ENCODE peak calls at places on chromosomes 1 and 21, in nine cellular contexts. One of them, this sample, is unnamed.

GRCh38 chr21:28229811-28230210 is 762.9 kb downstream of the LTN1 start:
- DNase-seq in dorsolateral prefrontal cortex: no peak
- DNase-seq in left cardiac atrium: no peak
- DNase-seq in bronchial epithelial cell: peak; percentile 94
- DNase-seq in T-helper 2 cell: no peak
- DNase-seq in retina: no peak
- DNase-seq in ELR: peak; percentile 91
- DNase-seq in neural crest cell: no peak
- DNase-seq in NCI-H69: no peak
- DNase-seq in this sample: peak; percentile 82

GRCh38 chr21:45505416-45506021 is 36.7 kb downstream of the SLC19A1 start:
- DNase-seq in neural crest cell: no peak
- DNase-seq in T-helper 2 cell: no peak
- DNase-seq in bronchial epithelial cell: no peak
- DNase-seq in retina: no peak
- DNase-seq in NCI-H69: peak; percentile 91
- DNase-seq in dorsolateral prefrontal cortex: peak; percentile 23
- DNase-seq in left cardiac atrium: peak; percentile 20
- DNase-seq in ELR: no peak
- DNase-seq in this sample: no peak

GRCh38 chr1:206469411-206469932 is 804 bp upstream of the IKBKE start:
- DNase-seq in neural crest cell: no peak
- DNase-seq in bronchial epithelial cell: peak; percentile 40
- DNase-seq in ELR: peak; percentile 11
- DNase-seq in dorsolateral prefrontal cortex: no peak
- DNase-seq in left cardiac atrium: no peak
- DNase-seq in retina: no peak
- DNase-seq in NCI-H69: peak; percentile 35
- DNase-seq in T-helper 2 cell: no peak
- DNase-seq in this sample: no peak

GRCh38 chr1:57017201-57017600 is 51.4 kb upstream of the C8B start:
- DNase-seq in bronchial epithelial cell: peak; percentile 12
- DNase-seq in T-helper 2 cell: no peak
- DNase-seq in left cardiac atrium: no peak
- DNase-seq in retina: no peak
- DNase-seq in ELR: peak; percentile 2
- DNase-seq in dorsolateral prefrontal cortex: no peak
- DNase-seq in NCI-H69: peak; percentile 4
- DNase-seq in neural crest cell: peak; percentile 4
- DNase-seq in this sample: peak; percentile 2

GRCh38 chr1:154773551-154773950 is 96.5 kb downstream of the KCNN3 start:
- DNase-seq in dorsolateral prefrontal cortex: no peak
- DNase-seq in left cardiac atrium: no peak
- DNase-seq in neural crest cell: no peak
- DNase-seq in ELR: no peak
- DNase-seq in NCI-H69: no peak
- DNase-seq in bronchial epithelial cell: no peak
- DNase-seq in T-helper 2 cell: no peak
- DNase-seq in retina: no peak
- DNase-seq in this sample: no peak

GRCh38 chr21:32336711-32337110 is 38.1 kb downstream of the MRAP start:
- DNase-seq in retina: no peak
- DNase-seq in left cardiac atrium: no peak
- DNase-seq in T-helper 2 cell: no peak
- DNase-seq in dorsolateral prefrontal cortex: no peak
- DNase-seq in NCI-H69: peak; percentile 33
- DNase-seq in ELR: peak; percentile 38
- DNase-seq in bronchial epithelial cell: peak; percentile 42
- DNase-seq in neural crest cell: no peak
- DNase-seq in this sample: peak; percentile 29

GRCh38 chr1:29644812-29645211 is 408.5 kb downstream of the PTPRU start:
- DNase-seq in NCI-H69: no peak
- DNase-seq in retina: no peak
- DNase-seq in ELR: no peak
- DNase-seq in dorsolateral prefrontal cortex: no peak
- DNase-seq in neural crest cell: no peak
- DNase-seq in T-helper 2 cell: no peak
- DNase-seq in bronchial epithelial cell: no peak
- DNase-seq in left cardiac atrium: no peak
- DNase-seq in this sample: no peak

GRCh38 chr1:3029991-3030662 is 8.9 kb downstream of the ACTRT2 start:
- DNase-seq in bronchial epithelial cell: no peak
- DNase-seq in ELR: no peak
- DNase-seq in neural crest cell: no peak
- DNase-seq in left cardiac atrium: no peak
- DNase-seq in T-helper 2 cell: no peak
- DNase-seq in dorsolateral prefrontal cortex: no peak
- DNase-seq in retina: no peak
- DNase-seq in NCI-H69: no peak
- DNase-seq in this sample: no peak

GRCh38 chr21:45699251-45699942 is 55.9 kb downstream of the PCBP3 start:
- DNase-seq in T-helper 2 cell: no peak
- DNase-seq in dorsolateral prefrontal cortex: no peak
- DNase-seq in retina: no peak
- DNase-seq in left cardiac atrium: no peak
- DNase-seq in bronchial epithelial cell: no peak
- DNase-seq in ELR: no peak
- DNase-seq in neural crest cell: no peak
- DNase-seq in NCI-H69: no peak
- DNase-seq in this sample: no peak

GRCh38 chr1:241600496-241600901 is 39.7 kb downstream of the CHML start:
- DNase-seq in neural crest cell: no peak
- DNase-seq in dorsolateral prefrontal cortex: no peak
- DNase-seq in retina: no peak
- DNase-seq in bronchial epithelial cell: no peak
- DNase-seq in left cardiac atrium: no peak
- DNase-seq in ELR: peak; percentile 50
- DNase-seq in NCI-H69: no peak
- DNase-seq in T-helper 2 cell: no peak
- DNase-seq in this sample: peak; percentile 50

GRCh38 chr1:91846007-91846620 is 39.8 kb downstream of the TGFBR3 start:
- DNase-seq in bronchial epithelial cell: no peak
- DNase-seq in retina: peak; percentile 43
- DNase-seq in T-helper 2 cell: no peak
- DNase-seq in ELR: peak; percentile 60
- DNase-seq in neural crest cell: no peak
- DNase-seq in dorsolateral prefrontal cortex: peak; percentile 4
- DNase-seq in NCI-H69: peak; percentile 90
- DNase-seq in left cardiac atrium: peak; percentile 53
- DNase-seq in this sample: peak; percentile 16

GRCh38 chr1:204524986-204525385 is 8.8 kb downstream of the MDM4 start:
- DNase-seq in T-helper 2 cell: no peak
- DNase-seq in neural crest cell: no peak
- DNase-seq in left cardiac atrium: no peak
- DNase-seq in dorsolateral prefrontal cortex: no peak
- DNase-seq in retina: no peak
- DNase-seq in bronchial epithelial cell: peak; percentile 92
- DNase-seq in ELR: no peak
- DNase-seq in NCI-H69: no peak
- DNase-seq in this sample: no peak

GRCh38 chr1:57450981-57451380 is 27.1 kb upstream of the DAB1 start:
- DNase-seq in retina: no peak
- DNase-seq in left cardiac atrium: no peak
- DNase-seq in dorsolateral prefrontal cortex: no peak
- DNase-seq in bronchial epithelial cell: no peak
- DNase-seq in neural crest cell: no peak
- DNase-seq in T-helper 2 cell: no peak
- DNase-seq in NCI-H69: no peak
- DNase-seq in ELR: no peak
- DNase-seq in this sample: no peak

GRCh38 chr1:185388346-185388745 is 71.3 kb upstream of the IVNS1ABP start:
- DNase-seq in ELR: no peak
- DNase-seq in NCI-H69: no peak
- DNase-seq in bronchial epithelial cell: no peak
- DNase-seq in neural crest cell: no peak
- DNase-seq in left cardiac atrium: no peak
- DNase-seq in T-helper 2 cell: no peak
- DNase-seq in dorsolateral prefrontal cortex: no peak
- DNase-seq in retina: no peak
- DNase-seq in this sample: no peak

GRCh38 chr1:168338589-168339503 is 58.2 kb downstream of the TBX19 start:
- DNase-seq in retina: no peak
- DNase-seq in ELR: no peak
- DNase-seq in T-helper 2 cell: no peak
- DNase-seq in left cardiac atrium: no peak
- DNase-seq in dorsolateral prefrontal cortex: no peak
- DNase-seq in neural crest cell: no peak
- DNase-seq in NCI-H69: no peak
- DNase-seq in bronchial epithelial cell: no peak
- DNase-seq in this sample: no peak

GRCh38 chr1:109338091-109338490 is 31.3 kb upstream of the MYBPHL start:
- DNase-seq in retina: no peak
- DNase-seq in T-helper 2 cell: no peak
- DNase-seq in bronchial epithelial cell: no peak
- DNase-seq in neural crest cell: no peak
- DNase-seq in dorsolateral prefrontal cortex: peak; percentile 56
- DNase-seq in ELR: no peak
- DNase-seq in left cardiac atrium: no peak
- DNase-seq in NCI-H69: no peak
- DNase-seq in this sample: no peak

GRCh38 chr1:236159704-236160539 is 17.6 kb downstream of the GPR137B start:
- DNase-seq in T-helper 2 cell: no peak
- DNase-seq in left cardiac atrium: no peak
- DNase-seq in NCI-H69: no peak
- DNase-seq in ELR: no peak
- DNase-seq in bronchial epithelial cell: no peak
- DNase-seq in dorsolateral prefrontal cortex: no peak
- DNase-seq in neural crest cell: no peak
- DNase-seq in retina: peak; percentile 43
- DNase-seq in this sample: no peak

GRCh38 chr21:43884861-43885370 is 19.9 kb downstream of the AGPAT3 start:
- DNase-seq in dorsolateral prefrontal cortex: no peak
- DNase-seq in NCI-H69: no peak
- DNase-seq in neural crest cell: no peak
- DNase-seq in bronchial epithelial cell: no peak
- DNase-seq in T-helper 2 cell: no peak
- DNase-seq in ELR: no peak
- DNase-seq in left cardiac atrium: peak; percentile 39
- DNase-seq in retina: peak; percentile 27
- DNase-seq in this sample: no peak

GRCh38 chr1:192580351-192580962 is 4.9 kb downstream of the RGS1 start:
- DNase-seq in T-helper 2 cell: no peak
- DNase-seq in neural crest cell: no peak
- DNase-seq in retina: no peak
- DNase-seq in bronchial epithelial cell: peak; percentile 67
- DNase-seq in left cardiac atrium: no peak
- DNase-seq in ELR: peak; percentile 75
- DNase-seq in NCI-H69: peak; percentile 2
- DNase-seq in dorsolateral prefrontal cortex: no peak
- DNase-seq in this sample: peak; percentile 73

GRCh38 chr1:185439727-185440415 is 122.8 kb upstream of the IVNS1ABP start:
- DNase-seq in neural crest cell: no peak
- DNase-seq in dorsolateral prefrontal cortex: no peak
- DNase-seq in left cardiac atrium: no peak
- DNase-seq in ELR: peak; percentile 97
- DNase-seq in T-helper 2 cell: no peak
- DNase-seq in bronchial epithelial cell: peak; percentile 98
- DNase-seq in retina: no peak
- DNase-seq in NCI-H69: no peak
- DNase-seq in this sample: peak; percentile 92

GRCh38 chr1:222623458-222623857 is 5.6 kb downstream of the MIA3 start:
- DNase-seq in T-helper 2 cell: no peak
- DNase-seq in left cardiac atrium: no peak
- DNase-seq in dorsolateral prefrontal cortex: no peak
- DNase-seq in bronchial epithelial cell: no peak
- DNase-seq in retina: no peak
- DNase-seq in neural crest cell: no peak
- DNase-seq in NCI-H69: no peak
- DNase-seq in ELR: no peak
- DNase-seq in this sample: no peak

GRCh38 chr1:3021233-3021671 is at the start of gene ACTRT2:
- DNase-seq in T-helper 2 cell: no peak
- DNase-seq in NCI-H69: no peak
- DNase-seq in neural crest cell: no peak
- DNase-seq in left cardiac atrium: no peak
- DNase-seq in dorsolateral prefrontal cortex: no peak
- DNase-seq in retina: no peak
- DNase-seq in ELR: no peak
- DNase-seq in bronchial epithelial cell: no peak
- DNase-seq in this sample: no peak

GRCh38 chr1:63701187-63701586 is 72.6 kb upstream of the ROR1 start:
- DNase-seq in retina: no peak
- DNase-seq in T-helper 2 cell: no peak
- DNase-seq in neural crest cell: no peak
- DNase-seq in left cardiac atrium: no peak
- DNase-seq in bronchial epithelial cell: no peak
- DNase-seq in dorsolateral prefrontal cortex: no peak
- DNase-seq in ELR: no peak
- DNase-seq in NCI-H69: peak; percentile 86
- DNase-seq in this sample: no peak

GRCh38 chr1:154846921-154847442 is 23.1 kb downstream of the KCNN3 start:
- DNase-seq in retina: no peak
- DNase-seq in T-helper 2 cell: no peak
- DNase-seq in bronchial epithelial cell: no peak
- DNase-seq in NCI-H69: no peak
- DNase-seq in left cardiac atrium: no peak
- DNase-seq in neural crest cell: no peak
- DNase-seq in ELR: no peak
- DNase-seq in dorsolateral prefrontal cortex: no peak
- DNase-seq in this sample: no peak

GRCh38 chr1:7278827-7279752 is 492.0 kb upstream of the VAMP3 start:
- DNase-seq in dorsolateral prefrontal cortex: peak; percentile 58
- DNase-seq in ELR: no peak
- DNase-seq in neural crest cell: no peak
- DNase-seq in NCI-H69: peak; percentile 82
- DNase-seq in retina: no peak
- DNase-seq in T-helper 2 cell: no peak
- DNase-seq in left cardiac atrium: no peak
- DNase-seq in bronchial epithelial cell: no peak
- DNase-seq in this sample: no peak

GRCh38 chr1:180672505-180672904 is 40.7 kb downstream of the XPR1 start:
- DNase-seq in dorsolateral prefrontal cortex: no peak
- DNase-seq in ELR: no peak
- DNase-seq in T-helper 2 cell: no peak
- DNase-seq in left cardiac atrium: no peak
- DNase-seq in bronchial epithelial cell: no peak
- DNase-seq in retina: no peak
- DNase-seq in NCI-H69: no peak
- DNase-seq in neural crest cell: no peak
- DNase-seq in this sample: no peak

GRCh38 chr1:162373541-162374375 is 2.9 kb downstream of the SPATA46 start:
- DNase-seq in ELR: peak; percentile 92
- DNase-seq in neural crest cell: no peak
- DNase-seq in NCI-H69: no peak
- DNase-seq in bronchial epithelial cell: no peak
- DNase-seq in T-helper 2 cell: no peak
- DNase-seq in dorsolateral prefrontal cortex: no peak
- DNase-seq in retina: no peak
- DNase-seq in left cardiac atrium: no peak
- DNase-seq in this sample: peak; percentile 71

This sample was measured in HFFc6.